ENCODE peak calls at places on chromosome 1, in seven cellular contexts. A is RWPE1, K is Peyer's patch, Q is fibroblast of lung, H is right atrium auricular region, P is SK-N-SH, Z is keratinocyte. O is an unnamed sample.

GRCh38 chr1:229554886-229555621 is 3.5 kb downstream of the ABCB10 start:
- DNase-seq in A (no peak), K (no peak), Q (peak; percentile 28), H (no peak), P (no peak), Z (no peak), O (no peak)

GRCh38 chr1:207745839-207746767 is 5.8 kb upstream of the CD46 start:
- DNase-seq in A (no peak), K (no peak), Q (no peak), H (no peak), P (no peak), Z (no peak), O (no peak)

GRCh38 chr1:2789986-2790581 is 11.4 kb downstream of the TTC34 start:
- DNase-seq in A (no peak), K (peak; percentile 35), Q (no peak), H (no peak), P (no peak), Z (no peak), O (no peak)

GRCh38 chr1:72100766-72101165 is 181.6 kb downstream of the NEGR1 start:
- DNase-seq in A (no peak), K (no peak), Q (no peak), H (no peak), P (no peak), Z (no peak), O (no peak)

GRCh38 chr1:115811140-115811828 is 29.6 kb downstream of the NHLH2 start:
- DNase-seq in A (no peak), K (peak; percentile 60), Q (no peak), H (no peak), P (no peak), Z (no peak), O (peak; percentile 81)

GRCh38 chr1:61184035-61184713 is 101.8 kb downstream of the NFIA start:
- DNase-seq in A (peak; percentile 55), K (peak; percentile 79), Q (peak; percentile 94), H (peak; percentile 97), P (peak; percentile 25), Z (no peak), O (peak; percentile 88)

GRCh38 chr1:228174482-228175315 is 9.1 kb downstream of the IBA57 start:
- DNase-seq in A (peak; percentile 26), K (peak; percentile 45), Q (no peak), H (no peak), P (peak; percentile 74), Z (peak; percentile 71), O (peak; percentile 34)

GRCh38 chr1:36796101-36796590 is 238.2 kb downstream of the GRIK3 start:
- DNase-seq in A (no peak), K (no peak), Q (no peak), H (no peak), P (peak; percentile 33), Z (no peak), O (no peak)

GRCh38 chr1:38061290-38061689 is 14.7 kb upstream of the POU3F1 start:
- DNase-seq in A (no peak), K (no peak), Q (no peak), H (no peak), P (no peak), Z (no peak), O (no peak)

GRCh38 chr1:35748326-35748725 is 21.5 kb downstream of the CLSPN start:
- DNase-seq in A (peak; percentile 67), K (no peak), Q (no peak), H (no peak), P (no peak), Z (no peak), O (no peak)

GRCh38 chr1:198776602-198777029 is 137.8 kb downstream of the PTPRC start:
- DNase-seq in A (peak; percentile 40), K (peak; percentile 58), Q (peak; percentile 89), H (peak; percentile 64), P (no peak), Z (peak; percentile 56), O (peak; percentile 19)

GRCh38 chr1:18313523-18313922 is 167.2 kb upstream of the KLHDC7A start:
- DNase-seq in A (no peak), K (no peak), Q (no peak), H (no peak), P (no peak), Z (no peak), O (no peak)

GRCh38 chr1:247335871-247336270 is 4.2 kb upstream of the ZNF496 start:
- DNase-seq in A (no peak), K (no peak), Q (no peak), H (no peak), P (no peak), Z (no peak), O (no peak)

GRCh38 chr1:83086986-83087512 is 911.9 kb downstream of the TTLL7 start:
- DNase-seq in A (no peak), K (no peak), Q (no peak), H (no peak), P (no peak), Z (no peak), O (no peak)

GRCh38 chr1:42747125-42747524 is 7.1 kb upstream of the CLDN19 start:
- DNase-seq in A (no peak), K (peak; percentile 73), Q (peak; percentile 20), H (no peak), P (peak; percentile 84), Z (no peak), O (peak; percentile 69)

GRCh38 chr1:74812180-74812541 is 79.2 kb downstream of the TYW3 start:
- DNase-seq in A (no peak), K (no peak), Q (no peak), H (no peak), P (no peak), Z (no peak), O (no peak)

GRCh38 chr1:17853241-17853640 is 98.1 kb downstream of the ACTL8 start:
- DNase-seq in A (no peak), K (no peak), Q (no peak), H (no peak), P (no peak), Z (no peak), O (no peak)

GRCh38 chr1:237640011-237640671 is 250.6 kb downstream of the ZP4 start:
- DNase-seq in A (no peak), K (no peak), Q (no peak), H (no peak), P (no peak), Z (no peak), O (no peak)

GRCh38 chr1:66247415-66248208 is 286.3 kb upstream of the SGIP1 start:
- DNase-seq in A (no peak), K (no peak), Q (no peak), H (no peak), P (no peak), Z (no peak), O (no peak)

GRCh38 chr1:214958491-214958890 is 124.0 kb upstream of the KCNK2 start:
- DNase-seq in A (no peak), K (no peak), Q (no peak), H (no peak), P (no peak), Z (no peak), O (no peak)

DNA sequence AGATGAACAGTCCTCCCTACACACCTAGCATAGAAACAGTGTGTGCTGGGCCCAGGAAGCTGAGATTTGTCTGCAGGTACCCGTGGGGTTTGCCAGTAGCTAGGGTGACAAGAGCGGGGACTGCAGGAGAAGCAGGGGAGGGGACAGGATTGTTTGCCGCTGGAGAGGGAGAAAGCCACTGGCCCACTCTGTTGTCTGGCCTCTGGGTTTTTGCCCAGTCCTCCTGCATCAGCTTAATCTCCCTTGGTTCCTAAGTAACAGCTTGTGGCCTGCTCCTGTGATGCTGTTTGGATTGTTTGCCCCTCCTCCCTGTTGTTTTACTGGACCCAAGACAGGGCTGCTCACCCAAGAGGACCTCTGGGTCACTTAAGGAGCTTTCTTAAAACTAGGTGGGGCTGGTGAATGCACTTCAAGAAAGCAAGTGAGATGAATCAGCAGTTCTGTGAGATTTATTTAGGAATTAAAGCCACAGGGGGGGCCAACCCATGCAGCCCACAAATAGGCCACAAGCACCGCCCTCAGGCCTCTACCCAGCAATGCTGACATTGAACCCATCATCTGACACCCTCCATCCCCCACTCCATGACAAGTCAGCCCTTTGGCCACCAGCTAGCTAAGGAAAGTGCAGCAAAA is 142.8 kb downstream of the ZZZ3 start:
- DNase-seq in A (peak; percentile 42), K (no peak), Q (peak; percentile 97), H (no peak), P (peak; percentile 64), Z (peak; percentile 59), O (no peak)
- TF ChIP-seq CTCF in A (no peak), K (no peak), Q (no peak), H (no peak), P (no peak), Z (no peak), O (no peak)

GRCh38 chr1:145826030-145826429 is 2.0 kb downstream of the POLR3C start:
- DNase-seq in A (no peak), K (no peak), Q (no peak), H (no peak), P (no peak), Z (no peak), O (no peak)

GRCh38 chr1:145827966-145828365 is 4.0 kb downstream of the POLR3C start:
- DNase-seq in A (no peak), K (no peak), Q (no peak), H (no peak), P (no peak), Z (no peak), O (no peak)

GRCh38 chr1:145828368-145829016 is 4.5 kb downstream of the POLR3C start:
- DNase-seq in A (no peak), K (no peak), Q (no peak), H (no peak), P (no peak), Z (no peak), O (no peak)

GRCh38 chr1:145824499-145824842 is 471 bp downstream of the POLR3C start:
- DNase-seq in A (peak; percentile 20), K (no peak), Q (no peak), H (no peak), P (peak; percentile 11), Z (no peak), O (no peak)

GRCh38 chr1:145823565-145824498 is at the start of the genes POLR3C and RNF115:
- DNase-seq in A (peak; percentile 90), K (peak; percentile 96), Q (peak; percentile 92), H (peak; percentile 90), P (peak; percentile 91), Z (peak; percentile 41), O (peak; percentile 92)
- TF ChIP-seq CTCF in A (no peak), K (no peak), Q (no peak), H (no peak), P (no peak), Z (no peak), O (no peak)

DNA sequence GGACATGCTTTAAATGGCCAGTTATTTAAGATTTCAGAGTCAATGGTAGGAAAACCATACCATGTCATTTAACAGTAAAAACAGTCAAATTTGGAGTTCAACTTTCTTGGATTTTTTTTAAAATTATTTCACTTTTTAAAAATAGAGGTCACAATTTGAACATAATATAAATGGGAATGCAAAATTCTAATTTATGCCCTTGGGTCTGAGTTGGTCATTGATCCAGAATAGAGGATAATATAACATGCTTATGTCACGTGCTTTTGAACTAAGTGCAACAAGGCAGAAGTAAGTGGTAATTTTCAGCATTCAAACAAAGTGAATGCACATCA is 113.1 kb upstream of the SLC35F3 start:
- DNase-seq in A (no peak), K (no peak), Q (no peak), H (no peak), P (no peak), Z (no peak), O (no peak)
- TF ChIP-seq CTCF in A (peak; percentile 32), K (no peak), Q (no peak), H (no peak), P (no peak), Z (no peak), O (no peak)

DNA sequence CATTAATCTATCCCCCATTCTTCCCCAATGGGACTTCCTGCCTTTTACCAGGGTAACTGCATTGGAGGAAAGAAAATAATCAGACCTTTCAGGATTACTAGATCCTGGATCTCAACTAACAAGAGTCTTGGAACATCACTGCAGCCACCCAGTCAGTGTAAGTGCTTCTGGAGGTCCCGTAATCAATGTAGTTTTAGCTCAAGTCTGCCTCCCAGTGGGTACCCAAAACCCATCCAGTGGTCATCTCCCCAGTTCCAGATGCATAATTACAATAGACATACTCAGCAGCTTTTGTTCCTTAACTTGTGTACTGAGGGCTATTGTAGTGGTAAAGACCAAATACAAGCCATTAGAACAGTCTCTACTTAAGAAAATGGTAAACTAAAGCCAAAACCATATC is 319.1 kb downstream of the GPATCH2 start:
- DNase-seq in A (no peak), K (no peak), Q (peak; percentile 33), H (no peak), P (peak; percentile 9), Z (no peak), O (no peak)
- TF ChIP-seq CTCF in A (no peak), K (peak; percentile 17), Q (no peak), H (no peak), P (peak; percentile 44), Z (peak; percentile 15), O (no peak)

O was measured in mucosa of descending colon.